ENCODE peak calls at places on chromosomes 3 and 15, in seven cellular contexts. X is NCI-H774; F is left lung; E is activated naive CD4-positive, alpha-beta T cell treated with anti-CD3 and anti-CD28 coated beads, Interleukin-2, amount 10 ng/mL, durations not matched to agents 7 days and 5 days; I is H9; C is hepatocyte; R is omental fat pad. P is an unnamed sample.

GRCh38 chr3:5022966-5023776 is 43.9 kb downstream of the BHLHE40 start:
- DNase-seq in X (no peak), F (no peak), E (no peak), I (peak), C (peak), R (no peak), P (peak)

GRCh38 chr15:88629071-88629470 is 7.9 kb downstream of the AEN start:
- DNase-seq in X (no peak), F (no peak), E (peak), I (no peak), C (no peak), R (no peak), P (no peak)

GRCh38 chr3:42222942-42223693 is 42.9 kb downstream of the CCK start:
- DNase-seq in X (no peak), F (no peak), E (no peak), I (no peak), C (no peak), R (no peak), P (no peak)

GRCh38 chr15:74245342-74245931 is 9.3 kb downstream of the CCDC33 start:
- DNase-seq in X (peak), F (no peak), E (peak), I (peak), C (peak), R (no peak), P (no peak)

GRCh38 chr3:97579365-97579764 is 185.2 kb upstream of the ARL6 start:
- DNase-seq in X (peak), F (no peak), E (no peak), I (no peak), C (no peak), R (no peak), P (no peak)

GRCh38 chr15:77187751-77188464 is 117.0 kb upstream of the TSPAN3 start:
- DNase-seq in X (no peak), F (peak), E (no peak), I (no peak), C (no peak), R (no peak), P (peak)

GRCh38 chr15:60660290-60661051 is 181.5 kb upstream of the ICE2 start:
- DNase-seq in X (no peak), F (no peak), E (no peak), I (no peak), C (peak), R (no peak), P (peak)

GRCh38 chr15:77342767-77343166 is 77.1 kb downstream of the PEAK1 start:
- DNase-seq in X (no peak), F (no peak), E (no peak), I (no peak), C (no peak), R (no peak), P (no peak)

GRCh38 chr3:141321109-141321497 is 47.2 kb upstream of the ZBTB38 start:
- DNase-seq in X (no peak), F (no peak), E (no peak), I (no peak), C (no peak), R (no peak), P (peak)

GRCh38 chr15:44537728-44538240 is 837 bp downstream of the EIF3J start:
- DNase-seq in X (no peak), F (no peak), E (peak), I (no peak), C (peak), R (no peak), P (peak)

GRCh38 chr3:11350374-11350773 is 78.2 kb downstream of the ATG7 start:
- DNase-seq in X (no peak), F (no peak), E (no peak), I (no peak), C (no peak), R (no peak), P (peak)

GRCh38 chr15:39746176-39746575 is 36.5 kb downstream of the FSIP1 start:
- DNase-seq in X (no peak), F (no peak), E (no peak), I (no peak), C (no peak), R (no peak), P (no peak)

GRCh38 chr3:52777127-52777958 is at the start of gene ITIH1:
- DNase-seq in X (no peak), F (peak), E (no peak), I (no peak), C (no peak), R (no peak), P (no peak)

GRCh38 chr3:81765425-81765824 is 4.0 kb upstream of the GBE1 start:
- DNase-seq in X (no peak), F (no peak), E (no peak), I (no peak), C (no peak), R (no peak), P (no peak)

GRCh38 chr15:29711531-29711930 is 110.7 kb downstream of the TJP1 start:
- DNase-seq in X (no peak), F (no peak), E (no peak), I (no peak), C (no peak), R (no peak), P (no peak)

GRCh38 chr3:64454179-64454578 is 228.9 kb upstream of the PRICKLE2 start:
- DNase-seq in X (no peak), F (no peak), E (no peak), I (no peak), C (peak), R (no peak), P (peak)

GRCh38 chr3:179373938-179374337 is 26.4 kb downstream of the MFN1 start:
- DNase-seq in X (no peak), F (no peak), E (no peak), I (no peak), C (no peak), R (no peak), P (peak)

GRCh38 chr3:96814581-96815567 is at the start of gene EPHA6:
- DNase-seq in X (no peak), F (no peak), E (no peak), I (peak), C (peak), R (no peak), P (no peak)

GRCh38 chr15:70198441-70199123 is 100.9 kb upstream of the TLE3 start:
- DNase-seq in X (no peak), F (no peak), E (no peak), I (no peak), C (no peak), R (no peak), P (no peak)

GRCh38 chr3:182697345-182697919 is 95.9 kb upstream of the ATP11B start:
- DNase-seq in X (peak), F (no peak), E (no peak), I (no peak), C (no peak), R (no peak), P (no peak)

GRCh38 chr15:71252036-71252898 is 137.0 kb downstream of the THSD4 start:
- DNase-seq in X (no peak), F (no peak), E (no peak), I (no peak), C (peak), R (no peak), P (peak)

GRCh38 chr3:163916596-163917560 is 1161.4 kb downstream of the SI start:
- DNase-seq in X (no peak), F (no peak), E (no peak), I (no peak), C (peak), R (no peak), P (peak)

GRCh38 chr15:91515188-91515754 is 338.2 kb upstream of the SLCO3A1 start:
- DNase-seq in X (no peak), F (peak), E (no peak), I (no peak), C (peak), R (no peak), P (peak)

GRCh38 chr3:188006726-188007393 is 147.1 kb upstream of the LPP start:
- DNase-seq in X (no peak), F (no peak), E (no peak), I (no peak), C (no peak), R (no peak), P (no peak)

GRCh38 chr3:181838940-181839914 is 127.5 kb downstream of the SOX2 start:
- DNase-seq in X (peak), F (no peak), E (no peak), I (no peak), C (no peak), R (no peak), P (no peak)

GRCh38 chr3:145898487-145898886 is 262.5 kb downstream of the PLOD2 start:
- DNase-seq in X (no peak), F (no peak), E (no peak), I (no peak), C (no peak), R (no peak), P (peak)

GRCh38 chr15:69337133-69337532 is 38.4 kb downstream of the PAQR5 start:
- DNase-seq in X (no peak), F (no peak), E (no peak), I (no peak), C (no peak), R (no peak), P (no peak)